ENCODE peak calls at places on chromosomes 1 and 21, in five cellular contexts. S, C, D, T and B are unnamed samples.

GRCh38 chr1:35930593-35931423 is at the start of gene AGO3:
- DNase-seq in T (peak; percentile 60), C (peak; percentile 53), D (peak; percentile 77), S (peak; percentile 91), B (peak; percentile 67)

GRCh38 chr1:25565188-25565591 is 21.8 kb downstream of the LDLRAP1 start:
- DNase-seq in D (no peak), T (no peak), S (no peak), C (no peak), B (no peak)

GRCh38 chr1:53525595-53525994 is 66.4 kb downstream of the DMRTB1 start:
- DNase-seq in C (no peak), D (no peak), T (no peak), S (peak; percentile 21), B (no peak)

GRCh38 chr1:185646202-185646683 is 87.9 kb upstream of the HMCN1 start:
- DNase-seq in S (no peak), T (no peak), C (peak; percentile 83), D (peak; percentile 99), B (peak; percentile 78)

GRCh38 chr1:174000274-174000852 is 21.8 kb downstream of the RC3H1 start:
- DNase-seq in S (no peak), T (no peak), C (no peak), D (no peak), B (no peak)

GRCh38 chr1:35442737-35443136 is 114.5 kb downstream of the KIAA0319L start:
- DNase-seq in C (no peak), D (no peak), T (no peak), S (no peak), B (no peak)

GRCh38 chr1:196355206-196355786 is 252.9 kb downstream of the KCNT2 start:
- DNase-seq in S (peak; percentile 11), D (peak; percentile 3), T (no peak), C (no peak), B (no peak)

GRCh38 chr1:61208815-61209214 is 126.5 kb downstream of the NFIA start:
- DNase-seq in S (no peak), D (no peak), T (no peak), C (no peak), B (no peak)

GRCh38 chr1:50110084-50110615 is 1.4 kb downstream of the ELAVL4 start:
- DNase-seq in D (no peak), S (no peak), T (no peak), C (no peak), B (no peak)

GRCh38 chr1:30253807-30254440 is 469.5 kb downstream of the MATN1 start:
- DNase-seq in S (no peak), C (no peak), D (no peak), T (no peak), B (no peak)

GRCh38 chr1:94281361-94282142 is 44.2 kb upstream of the ARHGAP29 start:
- DNase-seq in C (no peak), T (no peak), D (no peak), S (no peak), B (peak; percentile 87)
- TF ChIP-seq YY1 in C (no peak), T (no peak), D (no peak), S (no peak), B (no peak)

GRCh38 chr1:46367072-46367471 is 26.5 kb downstream of the NSUN4 start:
- DNase-seq in C (no peak), S (no peak), T (no peak), D (no peak), B (no peak)

GRCh38 chr1:46368781-46369180 is 25.3 kb upstream of the FAAH start:
- DNase-seq in T (no peak), C (no peak), D (no peak), S (no peak), B (no peak)

GRCh38 chr1:46372440-46372839 is 21.7 kb upstream of the FAAH start:
- DNase-seq in D (no peak), C (no peak), S (no peak), T (no peak), B (no peak)

GRCh38 chr1:46369542-46370213 is 24.4 kb upstream of the FAAH start:
- DNase-seq in T (no peak), S (peak; percentile 28), D (no peak), C (no peak), B (no peak)

DNA sequence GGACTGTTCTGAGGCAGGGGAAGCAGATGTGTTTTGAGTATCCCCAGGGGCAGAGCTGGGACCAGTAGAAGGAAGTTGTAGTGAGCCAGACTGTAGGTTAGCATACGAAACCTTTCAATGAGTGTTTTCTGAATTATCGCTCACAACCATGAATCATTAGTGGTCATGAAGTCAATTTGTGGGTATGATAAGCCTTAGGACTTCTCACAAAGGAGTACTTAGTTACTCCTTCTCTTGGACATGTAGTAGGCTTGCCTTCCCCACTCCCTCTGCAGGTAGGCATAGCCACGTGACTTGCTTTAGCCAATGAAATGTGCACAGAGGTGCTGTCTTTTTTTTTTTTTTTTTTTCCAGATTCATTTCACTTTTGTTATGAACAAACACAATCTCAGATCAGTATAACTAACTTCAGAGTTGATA is 23.9 kb upstream of the FAAH start:
- DNase-seq in D (no peak), S (peak; percentile 63), C (no peak), T (peak; percentile 37), B (no peak)
- TF ChIP-seq POLR2A in D (no peak), S (peak; percentile 23), C (no peak), T (no peak), B (no peak)

DNA sequence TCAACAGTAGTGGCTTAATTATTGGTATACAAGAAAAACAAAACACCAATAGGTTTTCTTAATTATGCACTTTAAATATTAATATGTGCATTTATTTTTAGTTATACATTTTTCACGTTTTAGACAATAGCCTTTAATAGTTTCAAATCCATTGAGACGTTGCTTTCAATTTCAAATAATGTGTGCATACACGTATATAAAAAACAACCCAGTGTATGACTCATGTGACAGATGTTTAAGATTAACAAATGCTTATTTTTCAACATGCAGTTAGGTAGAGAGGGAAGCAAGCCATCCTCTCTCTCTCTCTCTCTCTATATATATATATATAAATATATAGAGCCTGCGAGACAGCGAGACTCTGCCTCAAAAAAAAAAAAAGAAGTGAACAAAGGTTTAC is 24.3 kb downstream of the EYA3 start:
- DNase-seq in D (no peak), S (no peak), C (no peak), T (no peak), B (no peak)
- H3K4me2 ChIP-seq in D (no peak overlapping the region), S (no peak overlapping the region), C (no peak overlapping the region), T (no peak overlapping the region), B (no peak overlapping the region)

GRCh38 chr1:170674239-170674638 is 10.3 kb downstream of the PRRX1 start:
- DNase-seq in S (no peak), C (no peak), D (no peak), T (no peak), B (no peak)
- TF ChIP-seq YY1 in S (no peak), C (no peak), D (no peak), T (no peak), B (no peak)

GRCh38 chr1:155136728-155137127 is 1.1 kb downstream of the SLC50A1 start:
- DNase-seq in T (no peak), D (no peak), S (no peak), C (no peak), B (no peak)
- TF ChIP-seq POLR2A in T (no peak), D (no peak), S (no peak), C (no peak), B (no peak)

GRCh38 chr21:26977741-26978140 is 10.9 kb upstream of the ADAMTS5 start:
- DNase-seq in T (no peak), S (no peak), D (no peak), C (no peak), B (no peak)
- H3K4me2 ChIP-seq in T (no peak overlapping the region), S (no peak overlapping the region), D (no peak overlapping the region), C (no peak overlapping the region), B (no peak overlapping the region)

DNA sequence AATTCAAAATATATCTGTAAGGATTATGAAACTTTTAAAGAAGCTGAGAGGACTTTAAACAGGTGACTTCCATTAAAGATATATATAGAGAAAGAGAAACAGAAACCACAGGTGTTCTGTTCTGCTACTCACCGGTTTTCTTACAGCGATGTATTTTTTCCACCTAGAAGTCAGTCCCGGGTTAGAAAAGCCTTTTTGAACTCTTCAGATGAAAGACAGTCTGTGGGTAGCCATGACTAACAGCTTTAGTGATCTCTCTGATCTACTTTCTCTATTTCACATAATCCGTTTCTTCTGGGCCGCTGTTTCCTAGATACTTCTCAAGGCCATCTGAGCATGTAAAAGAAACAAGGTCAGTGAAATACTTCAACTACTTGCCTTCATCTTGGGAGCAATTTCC is 25.1 kb downstream of the WDR64 start:
- DNase-seq in D (no peak), T (peak; percentile 16), C (no peak), S (no peak), B (no peak)
- TF ChIP-seq YY1 in D (no peak), T (no peak), C (no peak), S (no peak), B (no peak)